ENCODE peak calls at places on chromosomes 2 and 18, in seven cellular contexts. E is CD4-positive, CD25-positive, alpha-beta regulatory T cell; O is skeletal muscle cell; B is GM12864; K is nephron progenitor cell; M is central memory CD8-positive, alpha-beta T cell; F is fibroblast of the aortic adventitia. I is an unnamed sample.

GRCh38 chr2:22281033-22281432 is 1103.9 kb upstream of the KLHL29 start:
- DNase-seq in M (no peak), K (no peak), B (no peak), O (peak), E (no peak), F (no peak), I (no peak)

GRCh38 chr2:205218056-205218455 is 464.2 kb upstream of the NRP2 start:
- DNase-seq in K (no peak), E (no peak), M (no peak), B (no peak), F (peak), O (peak), I (no peak)

GRCh38 chr2:188324067-188324466 is 32.4 kb downstream of the GULP1 start:
- DNase-seq in F (no peak), K (no peak), B (no peak), E (no peak), M (no peak), O (no peak), I (no peak)

GRCh38 chr2:232332940-232333259 is 45.7 kb upstream of the ALPP start:
- DNase-seq in B (no peak), E (no peak), K (no peak), F (no peak), M (no peak), O (no peak), I (no peak)

GRCh38 chr18:79776674-79777073 is 21.1 kb upstream of the KCNG2 start:
- DNase-seq in E (no peak), F (no peak), O (no peak), K (no peak), M (no peak), B (no peak), I (no peak)

GRCh38 chr2:188444106-188444835 is 152.6 kb downstream of the GULP1 start:
- DNase-seq in O (no peak), F (no peak), K (no peak), M (no peak), E (no peak), B (no peak), I (no peak)

GRCh38 chr18:75582406-75582821 is 154.9 kb upstream of the SMIM21 start:
- DNase-seq in M (no peak), F (peak), K (no peak), B (no peak), O (peak), E (no peak), I (no peak)

GRCh38 chr18:70907673-70908072 is 618.8 kb downstream of the SOCS6 start:
- DNase-seq in K (no peak), O (no peak), E (no peak), M (no peak), B (no peak), F (peak), I (no peak)

GRCh38 chr2:45898819-45899218 is 247.3 kb downstream of the PRKCE start:
- DNase-seq in E (no peak), M (no peak), B (no peak), K (no peak), F (peak), O (no peak), I (no peak)

GRCh38 chr2:223586261-223586660 is 15.9 kb downstream of the SCG2 start:
- DNase-seq in O (peak), E (no peak), K (no peak), B (no peak), M (no peak), F (peak), I (peak)

GRCh38 chr18:59918320-59918755 is 18.5 kb downstream of the PMAIP1 start:
- DNase-seq in E (no peak), M (no peak), O (no peak), B (no peak), K (peak), F (peak), I (no peak)

GRCh38 chr2:34534341-34534740 is 935.2 kb upstream of the FAM98A start:
- DNase-seq in O (no peak), E (no peak), B (no peak), M (no peak), F (no peak), K (no peak), I (no peak)

GRCh38 chr18:13266208-13267100 is 47.9 kb downstream of the LDLRAD4 start:
- DNase-seq in O (no peak), F (no peak), B (no peak), E (no peak), M (no peak), K (no peak), I (no peak)

GRCh38 chr18:79554945-79555645 is 124.5 kb upstream of the CTDP1 start:
- DNase-seq in B (no peak), M (no peak), F (no peak), K (no peak), E (no peak), O (no peak), I (no peak)

GRCh38 chr18:36630917-36631316 is 197.9 kb downstream of the TPGS2 start:
- DNase-seq in E (no peak), K (no peak), F (no peak), B (no peak), M (no peak), O (no peak), I (no peak)

GRCh38 chr2:219433666-219434467 is 776 bp upstream of the SPEG start:
- DNase-seq in O (peak), F (peak), M (no peak), E (no peak), K (no peak), B (no peak), I (no peak)

GRCh38 chr2:8535398-8535755 is 146.5 kb upstream of the ID2 start:
- DNase-seq in M (no peak), B (no peak), E (no peak), K (no peak), O (no peak), F (no peak), I (no peak)

GRCh38 chr18:8705280-8705940 is at the start of gene MTCL1:
- DNase-seq in K (peak), E (no peak), M (no peak), F (peak), B (no peak), O (no peak), I (no peak)

GRCh38 chr2:235614900-235615712 is 121.3 kb downstream of the AGAP1 start:
- DNase-seq in B (no peak), K (no peak), M (no peak), F (peak), E (no peak), O (peak), I (peak)

GRCh38 chr18:32209685-32210445 is 20.0 kb downstream of the MEP1B start:
- DNase-seq in K (no peak), B (no peak), O (no peak), M (no peak), E (no peak), F (no peak), I (no peak)

GRCh38 chr2:118748245-118748885 is 99.1 kb downstream of the EN1 start:
- DNase-seq in E (no peak), B (no peak), F (peak), K (no peak), M (no peak), O (no peak), I (no peak)

GRCh38 chr2:15762449-15762848 is 170.8 kb downstream of the DDX1 start:
- DNase-seq in K (no peak), M (no peak), F (no peak), B (no peak), E (no peak), O (no peak), I (no peak)

GRCh38 chr18:6370886-6371635 is 43.6 kb downstream of the L3MBTL4 start:
- DNase-seq in F (no peak), O (no peak), B (no peak), E (no peak), M (no peak), K (no peak), I (no peak)

GRCh38 chr2:26001743-26002341 is 19.5 kb upstream of the KIF3C start:
- DNase-seq in K (no peak), M (no peak), F (peak), E (no peak), O (no peak), B (no peak), I (no peak)

GRCh38 chr2:241570961-241571581 is 12.5 kb downstream of the BOK start:
- DNase-seq in O (no peak), E (no peak), M (no peak), B (no peak), K (no peak), F (no peak), I (no peak)

GRCh38 chr2:205496777-205497176 is 185.5 kb upstream of the NRP2 start:
- DNase-seq in E (no peak), F (peak), O (peak), K (no peak), B (no peak), M (no peak), I (no peak)

GRCh38 chr18:48022531-48023330 is 92.3 kb upstream of the SMAD2 start:
- DNase-seq in O (peak), B (no peak), K (no peak), E (no peak), M (no peak), F (peak), I (peak)

GRCh38 chr2:23940976-23941605 is 828 bp downstream of the UBXN2A start:
- DNase-seq in K (no peak), M (no peak), B (no peak), O (no peak), E (no peak), F (peak), I (no peak)

GRCh38 chr2:63834401-63834800 is 7.3 kb upstream of the UGP2 start:
- DNase-seq in F (no peak), K (no peak), B (no peak), M (no peak), E (no peak), O (no peak), I (no peak)

GRCh38 chr2:13550285-13550684 is 833.5 kb downstream of the TRIB2 start:
- DNase-seq in F (no peak), B (no peak), E (no peak), K (no peak), O (no peak), M (no peak), I (no peak)

GRCh38 chr18:56501896-56502295 is 136.5 kb downstream of the TXNL1 start:
- DNase-seq in K (no peak), F (peak), E (no peak), O (peak), B (no peak), M (no peak), I (no peak)

GRCh38 chr2:43356774-43357173 is 130.4 kb upstream of the ZFP36L2 start:
- DNase-seq in O (no peak), K (no peak), E (no peak), B (no peak), M (no peak), F (peak), I (no peak)

GRCh38 chr2:186641807-186642321 is 52.0 kb upstream of the FAM171B start:
- DNase-seq in M (no peak), K (peak), O (peak), E (no peak), B (peak), F (peak), I (no peak)

GRCh38 chr2:241833101-241833937 is 24.3 kb downstream of the NEU4 start:
- DNase-seq in E (no peak), B (no peak), O (peak), K (no peak), M (no peak), F (peak), I (no peak)

GRCh38 chr2:67311536-67311935 is 85.6 kb upstream of the ETAA1 start:
- DNase-seq in O (peak), M (no peak), F (peak), K (no peak), B (no peak), E (no peak), I (no peak)

GRCh38 chr2:130307850-130308249 is 34.8 kb upstream of the IMP4 start:
- DNase-seq in B (no peak), K (no peak), M (no peak), E (no peak), O (no peak), F (no peak), I (no peak)

GRCh38 chr18:7369006-7369405 is 138.1 kb downstream of the LRRC30 start:
- DNase-seq in E (no peak), B (no peak), M (no peak), F (no peak), K (no peak), O (no peak), I (no peak)

I was measured in NCI-H524 treated with DMSO at 0.1 percent for 48 hours.